ENCODE peak calls at places on chromosomes 5 and 9, in six cellular contexts. T is A549, H is HepG2, B is K562, P is upper lobe of left lung, Q is GM12878. D is an unnamed sample.

GRCh38 chr5:178389796-178390195 is 157.2 kb upstream of the PHYKPL start:
- ATAC-seq in T (no peak), H (no peak), B (no peak), P (no peak), Q (no peak), D (peak)

GRCh38 chr9:37949576-37949975 is 45.6 kb upstream of the SLC25A51 start:
- ATAC-seq in T (no peak), H (no peak), B (no peak), P (no peak), Q (no peak), D (no peak)

GRCh38 chr5:83035373-83036170 is 41.6 kb downstream of the TMEM167A start:
- ATAC-seq in T (peak), H (peak), B (peak), P (no peak), Q (no peak), D (no peak)

GRCh38 chr9:105257767-105258166 is 13.3 kb downstream of the SLC44A1 start:
- ATAC-seq in T (no peak), H (no peak), B (no peak), P (no peak), Q (no peak), D (no peak)

GRCh38 chr9:107584944-107585343 is 95.4 kb upstream of the KLF4 start:
- ATAC-seq in T (no peak), H (no peak), B (no peak), P (no peak), Q (peak), D (no peak)

GRCh38 chr9:101508203-101508602 is 25.4 kb upstream of the RNF20 start:
- ATAC-seq in T (no peak), H (no peak), B (no peak), P (no peak), Q (no peak), D (no peak)

GRCh38 chr5:5540065-5540464 is 117.6 kb downstream of the ICE1 start:
- ATAC-seq in T (no peak), H (no peak), B (no peak), P (no peak), Q (no peak), D (no peak)

GRCh38 chr5:172274951-172275753 is 8.4 kb downstream of the UBTD2 start:
- ATAC-seq in T (no peak), H (no peak), B (no peak), P (peak), Q (peak), D (no peak)

GRCh38 chr5:68342693-68343092 is 127.1 kb downstream of the PIK3R1 start:
- ATAC-seq in T (no peak), H (no peak), B (no peak), P (no peak), Q (no peak), D (no peak)

GRCh38 chr5:73311291-73312110 is 137.1 kb downstream of the FOXD1 start:
- ATAC-seq in T (peak), H (no peak), B (peak), P (peak), Q (no peak), D (peak)

GRCh38 chr5:53069626-53070025 is 39.9 kb downstream of the MOCS2 start:
- ATAC-seq in T (no peak), H (no peak), B (no peak), P (no peak), Q (no peak), D (no peak)

GRCh38 chr5:66915531-66915930 is 281.1 kb downstream of the CD180 start:
- ATAC-seq in T (no peak), H (no peak), B (no peak), P (no peak), Q (no peak), D (no peak)

GRCh38 chr9:111356567-111357244 is 26.7 kb upstream of the OR2K2 start:
- ATAC-seq in T (peak), H (no peak), B (peak), P (peak), Q (peak), D (no peak)

GRCh38 chr9:136527721-136528710 is 17.8 kb downstream of the NOTCH1 start:
- ATAC-seq in T (peak), H (no peak), B (peak), P (no peak), Q (no peak), D (no peak)

GRCh38 chr9:132543960-132544359 is 38.4 kb upstream of the BARHL1 start:
- ATAC-seq in T (no peak), H (peak), B (peak), P (no peak), Q (no peak), D (no peak)

GRCh38 chr5:78647411-78647818 is 1.2 kb downstream of the LHFPL2 start:
- ATAC-seq in T (no peak), H (peak), B (no peak), P (no peak), Q (peak), D (no peak)

GRCh38 chr5:159510282-159510681 is 180.0 kb upstream of the IL12B start:
- ATAC-seq in T (peak), H (peak), B (no peak), P (peak), Q (no peak), D (peak)

GRCh38 chr9:33697171-33697570 is 98.2 kb upstream of the PRSS3 start:
- ATAC-seq in T (no peak), H (no peak), B (no peak), P (no peak), Q (no peak), D (no peak)

GRCh38 chr9:113614843-113615648 is 151.5 kb downstream of the RGS3 start:
- ATAC-seq in T (no peak), H (peak), B (no peak), P (peak), Q (peak), D (peak)

GRCh38 chr5:56099346-56099745 is 104.6 kb upstream of the IL6ST start:
- ATAC-seq in T (no peak), H (no peak), B (no peak), P (no peak), Q (no peak), D (peak)

GRCh38 chr5:126805108-126805507 is 28.2 kb downstream of the LMNB1 start:
- ATAC-seq in T (no peak), H (no peak), B (no peak), P (peak), Q (no peak), D (no peak)

GRCh38 chr5:8019719-8020218 is 150.8 kb downstream of the MTRR start:
- ATAC-seq in T (no peak), H (no peak), B (no peak), P (no peak), Q (no peak), D (no peak)

GRCh38 chr9:5453673-5454072 is 3.3 kb downstream of the CD274 start:
- ATAC-seq in T (no peak), H (no peak), B (no peak), P (no peak), Q (peak), D (no peak)

GRCh38 chr5:115977988-115978387 is 15.7 kb downstream of the LVRN start:
- ATAC-seq in T (no peak), H (no peak), B (no peak), P (peak), Q (peak), D (peak)

GRCh38 chr9:94643176-94643575 is 3.9 kb upstream of the FBP1 start:
- ATAC-seq in T (no peak), H (no peak), B (no peak), P (peak), Q (no peak), D (no peak)

GRCh38 chr5:57577432-57578175 is 95.0 kb upstream of the ACTBL2 start:
- ATAC-seq in T (no peak), H (no peak), B (no peak), P (no peak), Q (peak), D (no peak)

GRCh38 chr9:131744715-131745201 is 4.9 kb upstream of the RAPGEF1 start:
- ATAC-seq in T (no peak), H (peak), B (no peak), P (no peak), Q (no peak), D (no peak)

GRCh38 chr9:129225201-129225778 is 47.2 kb upstream of the IER5L start:
- ATAC-seq in T (no peak), H (no peak), B (no peak), P (no peak), Q (no peak), D (no peak)

GRCh38 chr9:129227843-129228189 is 49.8 kb upstream of the IER5L start:
- ATAC-seq in T (no peak), H (no peak), B (no peak), P (no peak), Q (peak), D (no peak)

GRCh38 chr9:129224618-129225017 is 46.6 kb upstream of the IER5L start:
- ATAC-seq in T (no peak), H (no peak), B (no peak), P (no peak), Q (no peak), D (no peak)

GRCh38 chr9:129223551-129224208 is 45.6 kb upstream of the IER5L start:
- ATAC-seq in T (no peak), H (peak), B (no peak), P (no peak), Q (no peak), D (no peak)

GRCh38 chr9:129225815-129226214 is 47.8 kb upstream of the IER5L start:
- ATAC-seq in T (peak), H (no peak), B (peak), P (peak), Q (peak), D (peak)
- TF ChIP-seq EP300 in T (no peak), H (no peak), B (no peak), P (no peak), Q (no peak), D (no peak)

GRCh38 chr5:100889896-100890295 is 13.2 kb downstream of the ST8SIA4 start:
- ATAC-seq in T (no peak), H (no peak), B (no peak), P (no peak), Q (peak), D (no peak)
- H3K4me3 ChIP-seq in T (peak), H (no peak), B (no peak), P (peak), Q (peak), D (peak)

GRCh38 chr9:81610739-81611107 is 78.6 kb downstream of the TLE1 start:
- ATAC-seq in T (no peak), H (peak), B (no peak), P (no peak), Q (no peak), D (no peak)

GRCh38 chr9:81614335-81614734 is 75.0 kb downstream of the TLE1 start:
- ATAC-seq in T (no peak), H (no peak), B (no peak), P (no peak), Q (no peak), D (no peak)

GRCh38 chr9:81611664-81612063 is 77.7 kb downstream of the TLE1 start:
- ATAC-seq in T (no peak), H (no peak), B (no peak), P (no peak), Q (no peak), D (no peak)

GRCh38 chr9:81616141-81616540 is 73.2 kb downstream of the TLE1 start:
- ATAC-seq in T (no peak), H (no peak), B (no peak), P (no peak), Q (no peak), D (no peak)

DNA sequence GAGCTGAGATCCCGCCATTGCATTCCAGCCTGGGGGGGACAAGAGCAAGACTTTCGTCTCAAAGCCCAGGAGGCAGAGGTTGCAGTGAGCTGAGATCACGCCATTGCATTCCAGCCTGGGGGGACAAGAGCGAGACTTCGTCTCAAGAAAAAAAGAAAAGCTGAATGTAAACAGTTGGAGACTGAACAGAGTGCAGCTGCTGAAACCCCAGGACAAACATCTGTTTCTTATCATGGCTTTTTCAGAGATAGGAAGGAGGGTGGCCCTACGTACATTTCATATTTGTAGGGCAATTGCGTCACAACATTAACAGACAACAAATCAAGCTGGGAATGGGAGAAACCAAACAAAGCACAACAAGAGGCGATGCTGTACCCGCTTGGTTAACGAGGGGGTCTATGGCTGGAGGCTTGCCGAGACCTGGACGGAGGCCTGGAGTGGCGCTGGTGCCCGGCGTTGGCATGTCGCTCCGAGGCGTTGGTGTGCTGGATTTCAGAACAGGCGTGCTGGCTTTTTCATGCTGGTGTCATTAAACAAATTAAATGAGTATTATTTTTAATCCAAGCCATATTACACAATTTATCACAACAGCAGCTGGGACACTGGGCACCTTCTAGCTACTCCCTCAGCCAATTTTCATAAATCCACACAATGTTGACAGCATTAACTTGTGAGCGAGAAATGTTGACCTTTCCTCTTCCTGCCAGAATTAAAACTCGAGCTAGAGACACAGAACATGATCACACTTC is 76.2 kb downstream of the TLE1 start:
- ATAC-seq in T (no peak), H (no peak), B (no peak), P (peak), Q (no peak), D (peak)
- TF ChIP-seq EP300 in T (no peak), H (no peak), B (no peak), P (no peak), Q (no peak), D (peak)

DNA sequence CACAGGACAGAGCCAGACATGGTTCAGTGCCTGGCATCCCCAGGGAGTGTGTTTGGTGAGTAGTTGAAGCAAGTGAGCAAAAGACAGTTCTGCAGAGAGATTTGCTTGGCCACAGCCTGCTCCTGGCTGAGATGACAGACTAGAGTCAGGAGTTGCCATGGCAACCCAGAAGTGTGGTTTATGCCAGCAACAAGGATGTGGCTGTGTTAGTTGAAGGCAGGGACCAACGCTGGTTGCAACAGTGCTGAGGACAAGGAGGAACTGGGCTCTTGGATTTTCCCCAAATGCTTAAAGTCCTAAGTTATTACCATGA is 2.7 kb downstream of the NXNL2 start:
- ATAC-seq in T (no peak), H (no peak), B (no peak), P (no peak), Q (peak), D (peak)
- H3K4me3 ChIP-seq in T (no peak), H (no peak), B (no peak), P (no peak), Q (no peak), D (no peak)

GRCh38 chr5:123273984-123274383 is 149.2 kb downstream of the CEP120 start:
- ATAC-seq in T (no peak), H (no peak), B (no peak), P (no peak), Q (no peak), D (no peak)
- TF ChIP-seq EP300 in T (no peak), H (no peak), B (no peak), P (no peak), Q (no peak), D (no peak)

GRCh38 chr5:75514323-75514722 is 2.6 kb downstream of the POLK start:
- ATAC-seq in T (no peak), H (no peak), B (no peak), P (no peak), Q (no peak), D (no peak)
- H3K4me3 ChIP-seq in T (no peak), H (no peak), B (no peak), P (no peak), Q (peak), D (no peak)

GRCh38 chr9:112380102-112380581 is at the start of gene HSDL2:
- ATAC-seq in T (peak), H (peak), B (peak), P (peak), Q (peak), D (peak)

GRCh38 chr9:112380771-112381181 is 868 bp downstream of the HSDL2 start:
- ATAC-seq in T (no peak), H (no peak), B (peak), P (no peak), Q (peak), D (no peak)

GRCh38 chr9:112377684-112378344 is 2.1 kb upstream of the HSDL2 start:
- ATAC-seq in T (no peak), H (no peak), B (no peak), P (no peak), Q (no peak), D (no peak)

GRCh38 chr9:112378441-112379176 is 1.3 kb upstream of the HSDL2 start:
- ATAC-seq in T (no peak), H (no peak), B (peak), P (peak), Q (peak), D (no peak)

DNA sequence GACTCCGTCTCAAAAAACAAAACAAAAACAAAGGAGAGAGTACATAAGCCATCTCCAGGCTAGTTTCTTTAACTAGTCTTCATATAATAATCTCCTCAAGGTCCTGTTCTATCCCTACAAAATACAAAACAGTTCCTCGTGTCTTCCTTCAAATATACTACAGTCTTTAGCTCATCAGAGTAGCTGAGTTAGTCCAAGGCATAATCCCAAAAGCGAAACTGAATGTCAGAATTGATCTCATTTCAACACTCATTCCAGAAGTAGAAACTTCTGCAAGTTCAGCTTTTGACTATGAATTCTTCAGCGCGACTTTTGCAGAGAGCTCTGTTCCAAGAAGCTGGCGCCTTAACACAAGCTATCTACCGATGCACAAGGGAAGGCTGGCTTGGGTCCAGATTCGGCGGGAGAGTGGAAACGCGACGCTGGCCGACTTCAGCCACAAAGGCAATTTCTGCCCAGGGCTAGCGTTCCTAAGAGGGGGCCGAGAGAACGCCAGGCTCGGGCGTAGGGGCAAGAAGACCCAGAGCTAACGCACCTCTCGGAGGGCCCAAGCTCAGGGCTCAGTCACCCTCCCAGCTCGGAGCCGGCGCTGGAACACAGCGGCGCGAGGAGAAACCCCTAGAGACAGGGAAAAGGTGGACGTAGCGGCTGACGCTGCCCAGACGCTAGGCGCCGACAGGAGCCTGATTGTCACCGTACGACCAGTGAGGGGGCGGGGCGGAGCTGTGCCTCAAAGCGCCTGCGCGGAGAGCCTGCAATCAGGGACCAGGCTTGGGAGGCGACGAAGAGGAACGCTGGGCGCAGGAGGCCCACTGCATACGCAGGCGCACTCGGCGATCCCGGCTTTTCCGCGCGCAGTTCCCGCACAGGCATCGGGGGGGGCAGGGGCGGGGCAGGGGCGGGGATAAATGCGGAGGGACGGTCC is 469 bp upstream of the HSDL2 start:
- ATAC-seq in T (peak), H (peak), B (peak), P (peak), Q (peak), D (peak)
- TF ChIP-seq EP300 in T (no peak), H (no peak), B (no peak), P (no peak), Q (no peak), D (no peak)

GRCh38 chr9:125176632-125177031 is 13.0 kb downstream of the PPP6C start:
- ATAC-seq in T (no peak), H (no peak), B (peak), P (peak), Q (no peak), D (no peak)
- H3K4me3 ChIP-seq in T (no peak), H (no peak), B (no peak), P (no peak), Q (no peak), D (no peak)

GRCh38 chr5:64209353-64209752 is 43.7 kb downstream of the RNF180 start:
- ATAC-seq in T (no peak), H (no peak), B (no peak), P (no peak), Q (no peak), D (no peak)

GRCh38 chr5:64210866-64211265 is 45.2 kb downstream of the RNF180 start:
- ATAC-seq in T (peak), H (no peak), B (no peak), P (no peak), Q (no peak), D (peak)

GRCh38 chr5:64207978-64208377 is 42.3 kb downstream of the RNF180 start:
- ATAC-seq in T (no peak), H (no peak), B (no peak), P (no peak), Q (no peak), D (no peak)

GRCh38 chr5:64214152-64214551 is 48.5 kb downstream of the RNF180 start:
- ATAC-seq in T (no peak), H (no peak), B (no peak), P (no peak), Q (peak), D (no peak)

DNA sequence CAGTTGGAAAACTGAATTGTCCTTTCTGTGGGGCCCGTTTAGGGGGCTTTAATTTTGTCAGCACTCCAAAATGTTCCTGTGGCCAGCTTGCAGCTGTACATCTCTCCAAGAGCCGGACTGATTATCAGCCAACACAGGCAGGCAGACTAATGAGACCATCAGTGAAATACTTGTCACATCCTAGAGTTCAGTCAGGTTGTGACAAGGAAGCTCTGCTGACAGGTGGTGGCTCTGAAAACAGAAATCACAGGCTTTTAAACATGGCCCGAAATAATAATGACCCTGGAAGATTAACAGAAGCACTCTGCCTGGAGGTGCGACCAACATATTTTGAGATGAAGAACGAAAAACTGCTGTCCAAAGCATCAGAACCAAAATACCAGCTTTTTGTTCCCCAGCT is 47.9 kb downstream of the RNF180 start:
- ATAC-seq in T (no peak), H (no peak), B (no peak), P (no peak), Q (peak), D (no peak)
- TF ChIP-seq EP300 in T (no peak), H (no peak), B (no peak), P (no peak), Q (no peak), D (no peak)

D was measured in gastroesophageal sphincter.